ENCODE peak calls at places on chromosomes 6 and 20, in ten cellular contexts. H is lung, N is RWPE2, T is uterus, A is epithelial cell of proximal tubule, R is fibroblast of lung, M is GM06990, J is mammary epithelial cell, L is heart left ventricle, E is lower lobe of right lung. D is an unnamed sample.

GRCh38 chr20:57662313-57663240 is 42.4 kb upstream of the ZBP1 start:
- DNase-seq in H (no peak), N (peak), T (peak), A (no peak), R (no peak), M (no peak), J (no peak), L (peak), E (peak), D (no peak)

GRCh38 chr20:52923123-52923543 is 49.0 kb upstream of the TSHZ2 start:
- DNase-seq in H (no peak), N (peak), T (no peak), A (peak), R (peak), M (no peak), J (peak), L (no peak), E (no peak), D (peak)

GRCh38 chr6:47722178-47722577 is 23.8 kb downstream of the ADGRF4 start:
- DNase-seq in H (no peak), N (no peak), T (no peak), A (no peak), R (no peak), M (peak), J (peak), L (no peak), E (no peak), D (no peak)

GRCh38 chr6:169971171-169971861 is 219.9 kb downstream of the ERMARD start:
- DNase-seq in H (no peak), N (peak), T (no peak), A (no peak), R (no peak), M (no peak), J (no peak), L (no peak), E (peak), D (no peak)

GRCh38 chr6:5553767-5554166 is 292.5 kb downstream of the FARS2 start:
- DNase-seq in H (no peak), N (no peak), T (no peak), A (no peak), R (peak), M (peak), J (no peak), L (no peak), E (no peak), D (no peak)

GRCh38 chr20:41308290-41308691 is 9.2 kb downstream of the ZHX3 start:
- DNase-seq in H (no peak), N (no peak), T (no peak), A (peak), R (peak), M (no peak), J (peak), L (no peak), E (no peak), D (peak)

GRCh38 chr6:7631466-7631865 is 41.5 kb downstream of the SNRNP48 start:
- DNase-seq in H (no peak), N (no peak), T (no peak), A (no peak), R (no peak), M (no peak), J (no peak), L (no peak), E (no peak), D (no peak)

GRCh38 chr6:84897874-84898635 is 133.7 kb upstream of the TBX18 start:
- DNase-seq in H (no peak), N (no peak), T (no peak), A (peak), R (peak), M (no peak), J (peak), L (no peak), E (no peak), D (peak)

GRCh38 chr6:20696676-20697075 is 162.4 kb downstream of the CDKAL1 start:
- DNase-seq in H (no peak), N (no peak), T (no peak), A (no peak), R (peak), M (no peak), J (no peak), L (no peak), E (no peak), D (peak)

GRCh38 chr6:3987072-3987471 is 91.9 kb downstream of the FAM217A start:
- DNase-seq in H (no peak), N (no peak), T (no peak), A (no peak), R (peak), M (no peak), J (no peak), L (no peak), E (no peak), D (peak)

GRCh38 chr20:25223179-25223661 is 24.7 kb upstream of the PYGB start:
- DNase-seq in H (no peak), N (peak), T (no peak), A (no peak), R (peak), M (no peak), J (peak), L (no peak), E (no peak), D (peak)

GRCh38 chr20:34713194-34713943 is 9.2 kb downstream of the TP53INP2 start:
- DNase-seq in H (no peak), N (peak), T (no peak), A (peak), R (peak), M (peak), J (peak), L (no peak), E (no peak), D (peak)

GRCh38 chr20:53982624-53983023 is 87.8 kb downstream of the BCAS1 start:
- DNase-seq in H (no peak), N (no peak), T (no peak), A (no peak), R (no peak), M (no peak), J (no peak), L (no peak), E (no peak), D (no peak)

GRCh38 chr6:169851641-169852503 is 100.5 kb downstream of the ERMARD start:
- DNase-seq in H (no peak), N (peak), T (peak), A (no peak), R (no peak), M (no peak), J (peak), L (peak), E (no peak), D (peak)

GRCh38 chr6:52063584-52064400 is 23.6 kb downstream of the PKHD1 start:
- DNase-seq in H (peak), N (no peak), T (no peak), A (no peak), R (peak), M (peak), J (peak), L (no peak), E (no peak), D (peak)

GRCh38 chr6:72619883-72620696 is 1.8 kb upstream of the KCNQ5 start:
- DNase-seq in H (peak), N (no peak), T (no peak), A (no peak), R (no peak), M (peak), J (no peak), L (peak), E (peak), D (peak)

GRCh38 chr20:45251884-45252571 is 2.3 kb downstream of the SLPI start:
- DNase-seq in H (no peak), N (no peak), T (no peak), A (no peak), R (no peak), M (no peak), J (no peak), L (no peak), E (no peak), D (no peak)

GRCh38 chr6:130525378-130525777 is 159.6 kb downstream of the TMEM200A start:
- DNase-seq in H (no peak), N (no peak), T (no peak), A (no peak), R (no peak), M (no peak), J (no peak), L (no peak), E (no peak), D (no peak)

GRCh38 chr6:167856999-167857660 is 30.4 kb downstream of the AFDN start:
- DNase-seq in H (no peak), N (no peak), T (no peak), A (no peak), R (peak), M (no peak), J (peak), L (no peak), E (no peak), D (peak)

GRCh38 chr20:4667371-4667773 is 54.3 kb upstream of the PRND start:
- DNase-seq in H (no peak), N (no peak), T (no peak), A (no peak), R (no peak), M (no peak), J (peak), L (no peak), E (no peak), D (no peak)

GRCh38 chr6:29516108-29516507 is 28.4 kb upstream of the MAS1L start:
- DNase-seq in H (no peak), N (no peak), T (no peak), A (no peak), R (peak), M (no peak), J (peak), L (no peak), E (no peak), D (peak)

GRCh38 chr6:134060491-134061106 is 8.2 kb upstream of the SLC2A12 start:
- DNase-seq in H (no peak), N (no peak), T (no peak), A (peak), R (peak), M (no peak), J (no peak), L (no peak), E (no peak), D (peak)

GRCh38 chr20:11094711-11095110 is 420.9 kb upstream of the JAG1 start:
- DNase-seq in H (no peak), N (no peak), T (no peak), A (no peak), R (no peak), M (no peak), J (no peak), L (no peak), E (no peak), D (no peak)

GRCh38 chr20:11094196-11094595 is 420.4 kb upstream of the JAG1 start:
- DNase-seq in H (no peak), N (no peak), T (no peak), A (no peak), R (no peak), M (no peak), J (no peak), L (no peak), E (no peak), D (no peak)

GRCh38 chr20:11101243-11101642 is 427.4 kb upstream of the JAG1 start:
- DNase-seq in H (no peak), N (no peak), T (no peak), A (no peak), R (no peak), M (no peak), J (peak), L (no peak), E (no peak), D (peak)

GRCh38 chr20:11101696-11102095 is 427.9 kb upstream of the JAG1 start:
- DNase-seq in H (no peak), N (no peak), T (no peak), A (no peak), R (no peak), M (no peak), J (no peak), L (no peak), E (no peak), D (no peak)

DNA sequence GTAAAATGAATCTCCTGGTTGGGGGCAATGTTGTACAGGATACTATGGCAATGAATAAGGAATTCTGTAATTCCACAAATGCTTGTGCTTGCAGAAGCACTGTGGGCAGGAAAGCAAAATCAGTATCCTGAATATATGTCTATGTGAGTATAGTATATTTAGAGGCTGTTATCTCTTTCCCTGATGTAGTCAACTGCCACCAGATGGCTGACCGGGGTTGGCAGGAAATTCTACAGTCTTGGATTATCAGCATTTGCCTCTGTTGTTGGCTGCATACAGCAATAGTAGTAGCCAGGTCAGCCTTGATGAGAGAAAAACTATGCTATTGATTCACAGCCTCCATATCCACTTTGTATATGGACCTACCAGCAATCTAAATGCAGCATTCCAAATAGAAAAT is 425.1 kb upstream of the JAG1 start:
- DNase-seq in H (no peak), N (no peak), T (no peak), A (no peak), R (no peak), M (no peak), J (peak), L (no peak), E (no peak), D (no peak)
- TF ChIP-seq CTCF in H (no peak), N (peak), T (no peak), A (peak), R (peak), M (peak), J (no peak), L (no peak), E (no peak), D (no peak)

GRCh38 chr6:99605911-99606669 is 543 bp upstream of the PRDM13 start:
- DNase-seq in H (no peak), N (no peak), T (no peak), A (no peak), R (no peak), M (no peak), J (no peak), L (no peak), E (no peak), D (no peak)

GRCh38 chr6:99604161-99605073 is 2.2 kb upstream of the PRDM13 start:
- DNase-seq in H (no peak), N (no peak), T (no peak), A (no peak), R (no peak), M (no peak), J (no peak), L (no peak), E (peak), D (no peak)

GRCh38 chr6:99605074-99605726 is 1.4 kb upstream of the PRDM13 start:
- DNase-seq in H (no peak), N (no peak), T (no peak), A (no peak), R (no peak), M (no peak), J (no peak), L (no peak), E (no peak), D (no peak)

GRCh38 chr6:99603421-99604160 is 3.0 kb upstream of the PRDM13 start:
- DNase-seq in H (no peak), N (no peak), T (no peak), A (no peak), R (no peak), M (no peak), J (no peak), L (no peak), E (peak), D (no peak)

DNA sequence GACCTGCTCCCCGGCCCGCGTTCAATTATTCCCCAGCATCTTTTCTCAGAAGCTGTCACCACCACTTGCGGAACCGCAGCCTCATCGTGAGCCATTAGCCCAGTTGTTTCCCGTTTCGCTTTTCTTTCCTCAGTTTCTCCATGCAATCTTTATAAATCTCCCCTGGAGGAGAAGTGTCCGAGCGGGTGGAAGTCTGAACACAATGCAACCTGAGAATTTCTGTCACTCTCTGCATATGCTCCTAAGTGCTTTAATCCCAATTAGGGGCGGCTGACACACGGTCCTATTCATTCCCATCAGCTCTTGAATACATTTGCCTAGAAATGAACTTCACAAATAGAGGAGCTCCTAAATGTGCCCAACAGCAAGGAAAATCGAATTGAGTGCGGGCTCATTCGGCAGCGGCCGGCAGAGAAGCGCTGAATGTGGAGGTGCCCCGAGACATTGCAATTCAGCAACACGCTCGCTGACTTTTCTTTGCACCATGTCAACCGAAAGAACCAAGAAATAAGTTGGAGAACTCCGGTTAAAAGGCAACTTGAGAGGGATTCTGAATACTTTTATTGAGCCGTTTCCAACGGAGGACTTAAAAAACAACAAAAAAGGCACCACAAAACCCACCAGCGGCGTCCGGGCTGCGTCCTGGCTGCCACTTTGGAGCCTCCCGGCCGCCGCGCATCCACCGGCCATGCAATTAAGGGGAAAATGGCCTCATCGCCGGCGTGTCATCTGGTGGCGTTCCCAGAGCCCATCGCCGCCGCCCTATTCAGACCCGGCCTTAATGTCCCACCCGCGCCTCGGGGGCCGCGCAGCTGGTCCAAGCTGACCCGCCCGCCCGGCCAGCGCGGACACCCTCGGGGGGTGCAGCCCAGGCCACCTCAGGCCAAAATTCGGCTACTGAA is 3.9 kb upstream of the PRDM13 start:
- DNase-seq in H (no peak), N (no peak), T (no peak), A (no peak), R (no peak), M (no peak), J (no peak), L (no peak), E (peak), D (no peak)
- H3K4me3 ChIP-seq in H (no peak), N (no peak), T (peak), A (no peak), R (no peak), M (peak), J (no peak), L (peak), E (peak), D (no peak)

GRCh38 chr20:37986873-37987601 is 46.2 kb downstream of the TTI1 start:
- DNase-seq in H (peak), N (no peak), T (peak), A (no peak), R (peak), M (no peak), J (no peak), L (peak), E (peak), D (no peak)
- TF ChIP-seq CTCF in H (no peak), N (no peak), T (no peak), A (no peak), R (no peak), M (no peak), J (no peak), L (no peak), E (no peak), D (no peak)

DNA sequence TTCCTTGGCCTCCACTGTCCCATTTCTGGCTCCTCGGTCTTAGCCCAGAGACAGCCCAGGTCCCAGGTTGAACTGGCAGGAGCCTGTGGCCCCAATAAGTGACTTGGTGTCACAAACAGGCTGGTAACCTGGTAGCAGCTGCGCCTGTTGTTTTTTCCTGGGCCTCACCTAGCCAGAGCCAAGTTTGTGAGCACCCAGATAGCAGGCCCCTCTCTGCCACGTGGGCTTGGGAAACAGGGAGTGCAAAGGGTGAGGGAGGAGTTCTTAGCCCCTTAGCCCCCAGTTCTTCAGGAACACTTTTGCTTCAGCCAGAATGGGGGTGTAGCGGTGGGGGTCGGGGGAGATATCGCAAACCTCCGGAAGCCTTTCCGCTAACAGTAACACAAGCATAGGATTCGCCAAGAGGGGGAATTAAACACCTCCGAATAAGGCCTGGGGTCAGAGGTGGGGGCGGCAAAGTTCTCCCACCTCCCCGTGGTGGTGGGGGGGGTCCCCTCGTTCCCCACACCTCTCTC is 760 bp downstream of the C6orf132 start:
- DNase-seq in H (no peak), N (no peak), T (no peak), A (no peak), R (peak), M (no peak), J (peak), L (no peak), E (no peak), D (no peak)
- H3K4me3 ChIP-seq in H (peak), N (peak), T (no peak), A (peak), R (peak), M (no peak), J (peak), L (peak), E (peak), D (peak)

DNA sequence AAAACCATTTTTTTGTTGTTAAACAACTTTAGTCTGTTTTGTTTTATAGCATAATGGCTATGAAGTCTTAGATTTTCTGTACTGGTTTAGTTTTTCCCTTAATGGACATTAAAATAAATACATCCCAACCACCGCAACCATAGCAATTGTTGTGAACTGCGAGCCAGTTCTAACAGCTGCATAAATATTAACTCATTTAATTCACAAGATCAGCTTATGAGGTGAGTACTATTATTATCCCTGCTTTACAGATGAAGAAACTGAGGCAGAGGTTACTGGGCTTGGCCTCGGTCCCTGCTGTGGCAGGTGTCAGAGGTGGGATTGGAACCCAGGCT is 23.1 kb downstream of the MOCS3 start:
- DNase-seq in H (no peak), N (no peak), T (no peak), A (no peak), R (no peak), M (no peak), J (no peak), L (no peak), E (no peak), D (no peak)
- TF ChIP-seq CTCF in H (no peak), N (peak), T (no peak), A (no peak), R (no peak), M (no peak), J (no peak), L (no peak), E (no peak), D (no peak)

GRCh38 chr6:159190460-159190859 is 21.3 kb downstream of the FNDC1 start:
- DNase-seq in H (no peak), N (no peak), T (no peak), A (no peak), R (no peak), M (no peak), J (no peak), L (no peak), E (no peak), D (no peak)
- H3K4me3 ChIP-seq in H (no peak), N (no peak), T (no peak), A (no peak), R (no peak), M (no peak), J (no peak), L (no peak), E (no peak), D (no peak)

GRCh38 chr6:132023490-132023889 is 72.3 kb upstream of the CCN2 start:
- DNase-seq in H (no peak), N (no peak), T (no peak), A (no peak), R (no peak), M (no peak), J (no peak), L (no peak), E (no peak), D (no peak)
- TF ChIP-seq CTCF in H (no peak), N (no peak), T (no peak), A (peak), R (peak), M (no peak), J (peak), L (no peak), E (no peak), D (peak)

D was measured in cardiac fibroblast.